ENCODE peak calls at places on chromosome 11, in ten cellular contexts. K, J, O, R, W, B, P, Q, Z and N are unnamed samples.

GRCh38 chr11:128492461-128492860 is 94.9 kb downstream of the ETS1 start:
- DNase-seq in K (peak; percentile 80), J (no peak), O (no peak), R (no peak), W (no peak), B (no peak), P (no peak), Q (no peak), Z (peak; percentile 55), N (no peak)

GRCh38 chr11:78161346-78161745 is 21.9 kb upstream of the ALG8 start:
- DNase-seq in K (no peak), J (no peak), O (no peak), R (no peak), W (no peak), B (no peak), P (no peak), Q (no peak), Z (no peak), N (no peak)

GRCh38 chr11:45405916-45406670 is 120.0 kb upstream of the SYT13 start:
- DNase-seq in K (peak; percentile 49), J (no peak), O (peak; percentile 57), R (no peak), W (no peak), B (no peak), P (no peak), Q (no peak), Z (no peak), N (no peak)

GRCh38 chr11:14242198-14242597 is 116.8 kb downstream of the RRAS2 start:
- DNase-seq in K (no peak), J (no peak), O (no peak), R (no peak), W (no peak), B (no peak), P (no peak), Q (no peak), Z (no peak), N (no peak)

GRCh38 chr11:120141144-120142071 is 3.5 kb upstream of the TRIM29 start:
- DNase-seq in K (no peak), J (no peak), O (peak; percentile 64), R (no peak), W (no peak), B (peak; percentile 36), P (no peak), Q (no peak), Z (no peak), N (no peak)

GRCh38 chr11:747176-748006 is at the start of gene TALDO1:
- DNase-seq in K (peak; percentile 69), J (peak; percentile 64), O (peak; percentile 97), R (peak; percentile 92), W (peak; percentile 72), B (peak; percentile 94), P (peak; percentile 43), Q (peak; percentile 80), Z (peak; percentile 86), N (peak; percentile 94)

GRCh38 chr11:18046116-18046777 is at the start of gene TPH1:
- DNase-seq in K (peak; percentile 21), J (no peak), O (no peak), R (no peak), W (no peak), B (peak; percentile 53), P (no peak), Q (no peak), Z (peak; percentile 2), N (no peak)

GRCh38 chr11:69304258-69304657 is 10.3 kb downstream of the MYEOV start:
- DNase-seq in K (no peak), J (no peak), O (no peak), R (no peak), W (no peak), B (no peak), P (no peak), Q (no peak), Z (no peak), N (no peak)

GRCh38 chr11:69674267-69674885 is 777 bp downstream of the LTO1 start:
- DNase-seq in K (peak; percentile 92), J (no peak), O (no peak), R (peak; percentile 37), W (peak; percentile 17), B (no peak), P (no peak), Q (no peak), Z (peak; percentile 7), N (no peak)

GRCh38 chr11:28043930-28044709 is 63.8 kb downstream of the KIF18A start:
- DNase-seq in K (no peak), J (no peak), O (no peak), R (no peak), W (no peak), B (no peak), P (no peak), Q (no peak), Z (no peak), N (no peak)

GRCh38 chr11:134124660-134125451 is 56.0 kb downstream of the JAM3 start:
- DNase-seq in K (peak; percentile 66), J (peak; percentile 76), O (no peak), R (no peak), W (no peak), B (peak; percentile 80), P (no peak), Q (no peak), Z (no peak), N (no peak)

GRCh38 chr11:134476435-134477021 is 64.5 kb upstream of the B3GAT1 start:
- DNase-seq in K (no peak), J (peak; percentile 83), O (peak; percentile 50), R (no peak), W (no peak), B (no peak), P (no peak), Q (no peak), Z (peak; percentile 2), N (no peak)

GRCh38 chr11:88484873-88485621 is 147.5 kb upstream of the CTSC start:
- DNase-seq in K (peak; percentile 54), J (no peak), O (no peak), R (peak; percentile 44), W (peak; percentile 10), B (peak; percentile 64), P (no peak), Q (no peak), Z (peak; percentile 38), N (no peak)

GRCh38 chr11:96643173-96643572 is 253.4 kb downstream of the JRKL start:
- DNase-seq in K (no peak), J (no peak), O (no peak), R (no peak), W (no peak), B (no peak), P (no peak), Q (no peak), Z (no peak), N (no peak)

GRCh38 chr11:58625826-58626460 is 3.5 kb downstream of the CNTF start:
- DNase-seq in K (peak; percentile 61), J (no peak), O (no peak), R (no peak), W (no peak), B (no peak), P (no peak), Q (no peak), Z (peak; percentile 92), N (no peak)

GRCh38 chr11:17014774-17015638 is 792 bp upstream of the PLEKHA7 start:
- DNase-seq in K (peak; percentile 70), J (peak; percentile 36), O (no peak), R (peak; percentile 38), W (peak; percentile 4), B (no peak), P (no peak), Q (no peak), Z (no peak), N (no peak)

GRCh38 chr11:15770798-15771414 is 585.4 kb downstream of the SOX6 start:
- DNase-seq in K (peak; percentile 36), J (no peak), O (no peak), R (peak; percentile 50), W (no peak), B (peak; percentile 66), P (no peak), Q (no peak), Z (peak; percentile 10), N (no peak)

GRCh38 chr11:93522448-93522847 is 20.7 kb downstream of the SMCO4 start:
- DNase-seq in K (no peak), J (no peak), O (no peak), R (no peak), W (no peak), B (no peak), P (no peak), Q (no peak), Z (no peak), N (no peak)

GRCh38 chr11:32213223-32213622 is 122.3 kb downstream of the RCN1 start:
- DNase-seq in K (peak; percentile 95), J (no peak), O (no peak), R (peak; percentile 60), W (no peak), B (no peak), P (no peak), Q (no peak), Z (peak; percentile 80), N (no peak)

GRCh38 chr11:47768090-47768620 is 1.0 kb upstream of the FNBP4 start:
- DNase-seq in K (peak; percentile 78), J (peak; percentile 39), O (peak; percentile 87), R (peak; percentile 55), W (peak; percentile 17), B (peak; percentile 89), P (no peak), Q (no peak), Z (peak; percentile 59), N (peak; percentile 79)

GRCh38 chr11:9070740-9071476 is 20.5 kb downstream of the SCUBE2 start:
- DNase-seq in K (no peak), J (no peak), O (no peak), R (no peak), W (no peak), B (no peak), P (no peak), Q (no peak), Z (no peak), N (peak; percentile 28)